ENCODE peak calls at places on chromosomes 13 and 19, in eight cellular contexts. D, C, B, Q, U, X, W and O are unnamed samples.

GRCh38 chr13:65971541-65971940 is 1258.6 kb downstream of the PCDH9 start:
- DNase-seq in D (peak), C (peak), B (no peak), Q (no peak), U (no peak), X (no peak), W (no peak), O (no peak)

GRCh38 chr13:50518791-50519201 is 324.7 kb downstream of the DLEU7 start:
- DNase-seq in D (no peak), C (no peak), B (no peak), Q (no peak), U (no peak), X (peak), W (peak), O (no peak)

GRCh38 chr19:53828531-53828930 is 4.4 kb upstream of the NLRP12 start:
- DNase-seq in D (no peak), C (no peak), B (no peak), Q (no peak), U (no peak), X (no peak), W (no peak), O (no peak)

GRCh38 chr19:13978306-13978705 is 26.0 kb downstream of the DCAF15 start:
- DNase-seq in D (peak), C (peak), B (peak), Q (no peak), U (no peak), X (no peak), W (no peak), O (no peak)

GRCh38 chr13:20193924-20194631 is 1.3 kb upstream of the GJB2 start:
- DNase-seq in D (peak), C (peak), B (no peak), Q (no peak), U (no peak), X (no peak), W (no peak), O (no peak)

GRCh38 chr13:22757530-22758120 is 423.2 kb upstream of the SGCG start:
- DNase-seq in D (peak), C (peak), B (peak), Q (no peak), U (no peak), X (peak), W (no peak), O (peak)

GRCh38 chr13:60019119-60019993 is 144.4 kb downstream of the DIAPH3 start:
- DNase-seq in D (peak), C (no peak), B (peak), Q (no peak), U (no peak), X (peak), W (no peak), O (peak)

GRCh38 chr19:45774765-45775164 is 5.7 kb upstream of the SIX5 start:
- DNase-seq in D (peak), C (no peak), B (no peak), Q (no peak), U (no peak), X (no peak), W (no peak), O (no peak)

GRCh38 chr19:2212861-2213711 is 23.0 kb downstream of the PLEKHJ1 start:
- DNase-seq in D (no peak), C (no peak), B (no peak), Q (no peak), U (no peak), X (no peak), W (no peak), O (no peak)

GRCh38 chr13:32905864-32906180 is 110.4 kb upstream of the KL start:
- DNase-seq in D (no peak), C (no peak), B (no peak), Q (no peak), U (no peak), X (peak), W (no peak), O (peak)

GRCh38 chr19:2081873-2082810 is 14.0 kb downstream of the MOB3A start:
- DNase-seq in D (no peak), C (no peak), B (no peak), Q (no peak), U (no peak), X (no peak), W (no peak), O (no peak)

GRCh38 chr19:9149976-9150375 is 9.8 kb downstream of the ZNF317 start:
- DNase-seq in D (no peak), C (no peak), B (no peak), Q (no peak), U (no peak), X (no peak), W (no peak), O (no peak)

GRCh38 chr19:48806818-48807589 is 3.8 kb downstream of the BCAT2 start:
- DNase-seq in D (peak), C (peak), B (peak), Q (no peak), U (no peak), X (peak), W (no peak), O (no peak)

GRCh38 chr13:109151696-109152095 is 522.3 kb downstream of the MYO16 start:
- DNase-seq in D (no peak), C (no peak), B (no peak), Q (no peak), U (peak), X (no peak), W (no peak), O (no peak)

GRCh38 chr19:8342684-8343482 is at the start of gene KANK3:
- DNase-seq in D (peak), C (peak), B (peak), Q (peak), U (peak), X (peak), W (peak), O (peak)

GRCh38 chr13:80862466-80862865 is 521.5 kb upstream of the SPRY2 start:
- DNase-seq in D (peak), C (no peak), B (no peak), Q (no peak), U (no peak), X (no peak), W (no peak), O (no peak)

GRCh38 chr13:96178759-96179158 is 88.9 kb downstream of the HS6ST3 start:
- DNase-seq in D (no peak), C (no peak), B (no peak), Q (no peak), U (no peak), X (no peak), W (no peak), O (no peak)

GRCh38 chr19:7415163-7415856 is 66.6 kb downstream of the ARHGEF18 start:
- DNase-seq in D (peak), C (no peak), B (peak), Q (no peak), U (peak), X (peak), W (peak), O (peak)

GRCh38 chr19:49422407-49423277 is 599 bp downstream of the PTH2 start:
- DNase-seq in D (peak), C (peak), B (peak), Q (no peak), U (no peak), X (peak), W (no peak), O (no peak)

GRCh38 chr19:18074192-18074591 is 12.5 kb downstream of the IL12RB1 start:
- DNase-seq in D (peak), C (no peak), B (no peak), Q (no peak), U (no peak), X (no peak), W (no peak), O (no peak)

GRCh38 chr19:43936219-43936618 is 1.1 kb upstream of the ZNF45 start:
- DNase-seq in D (peak), C (no peak), B (no peak), Q (no peak), U (no peak), X (no peak), W (no peak), O (no peak)

GRCh38 chr19:46741447-46741846 is 4.4 kb upstream of the FKRP start:
- DNase-seq in D (peak), C (no peak), B (no peak), Q (no peak), U (no peak), X (no peak), W (no peak), O (no peak)

GRCh38 chr13:85864963-85865530 is 65.8 kb upstream of the SLITRK6 start:
- DNase-seq in D (peak), C (peak), B (peak), Q (no peak), U (peak), X (peak), W (peak), O (peak)

GRCh38 chr19:48896191-48896720 is 2.3 kb downstream of the TULP2 start:
- DNase-seq in D (peak), C (peak), B (peak), Q (no peak), U (no peak), X (no peak), W (no peak), O (no peak)

GRCh38 chr13:37716395-37716794 is 117.8 kb upstream of the POSTN start:
- DNase-seq in D (no peak), C (no peak), B (no peak), Q (no peak), U (peak), X (peak), W (no peak), O (no peak)

DNA sequence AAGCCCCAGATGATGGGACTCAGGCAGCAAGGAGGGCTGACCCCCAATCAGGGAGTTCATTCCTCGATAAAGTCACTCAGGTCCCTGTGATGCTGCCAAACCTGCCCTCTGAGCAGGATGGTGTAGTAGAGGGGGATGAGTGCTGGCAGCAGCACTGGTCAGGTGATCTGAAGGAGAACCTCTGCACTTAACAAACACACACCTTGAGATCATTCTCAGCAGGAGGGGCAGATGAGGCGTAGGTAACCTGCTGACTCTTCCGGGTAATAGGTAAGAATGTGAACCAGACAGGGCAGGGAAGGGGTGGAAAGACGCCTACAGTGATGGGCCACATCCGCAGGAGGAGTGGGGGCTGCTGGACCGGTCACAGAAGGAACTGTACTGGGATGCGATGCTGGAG is 3.2 kb downstream of the ZNF446 start:
- DNase-seq in D (no peak), C (no peak), B (no peak), Q (no peak), U (no peak), X (no peak), W (no peak), O (no peak)
- H3K4me3 ChIP-seq in D (no peak), C (no peak), B (no peak), Q (no peak), U (no peak), X (no peak), W (no peak), O (no peak)

DNA sequence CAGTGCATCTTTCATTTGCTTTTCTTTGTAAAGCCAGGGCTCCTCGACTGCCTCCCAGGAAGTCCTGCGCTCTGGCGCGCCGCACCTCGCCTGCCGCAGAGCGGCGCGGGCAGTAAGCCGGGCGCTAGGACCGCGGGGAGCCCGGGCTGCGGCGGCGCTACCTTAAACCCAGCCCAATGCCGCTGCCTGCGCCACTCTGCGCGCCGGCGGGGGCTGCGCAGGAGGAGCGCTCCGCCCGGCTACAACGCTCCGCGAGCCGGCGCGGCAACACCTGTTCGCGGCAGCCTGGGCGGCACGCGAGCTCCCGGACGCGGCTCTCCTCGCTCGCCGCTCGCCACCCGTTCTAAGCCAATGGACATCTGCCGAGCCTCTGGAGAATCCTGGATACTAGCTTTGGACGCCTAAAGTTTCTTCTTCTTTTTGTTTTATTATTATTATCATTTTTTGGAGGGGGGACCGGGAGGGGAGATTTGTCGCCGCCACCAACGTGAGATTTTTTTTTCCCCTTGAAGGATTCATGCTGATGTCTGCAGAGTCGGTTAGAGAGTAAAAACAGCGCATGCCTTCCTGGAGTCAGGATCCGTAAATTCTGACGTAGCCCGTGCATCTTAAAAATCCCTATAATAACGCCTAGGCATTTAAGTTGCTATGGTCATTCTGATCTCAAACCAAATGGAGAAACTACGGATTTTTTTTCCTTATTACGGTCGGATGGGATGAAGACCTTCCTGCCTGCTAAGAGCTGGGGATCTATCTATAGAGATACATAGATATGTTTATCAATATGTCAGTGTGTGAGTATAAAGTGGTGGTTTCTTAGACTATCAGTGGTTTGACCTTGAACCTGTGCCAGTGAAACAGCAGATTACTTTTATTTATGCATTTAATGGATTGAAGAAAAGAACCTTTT is at the start of gene FGF9:
- DNase-seq in D (peak), C (peak), B (peak), Q (no peak), U (peak), X (peak), W (no peak), O (peak)
- TF ChIP-seq CTCF in D (no peak), C (peak), B (no peak), Q (no peak), U (no peak), X (peak), W (peak), O (no peak)

DNA sequence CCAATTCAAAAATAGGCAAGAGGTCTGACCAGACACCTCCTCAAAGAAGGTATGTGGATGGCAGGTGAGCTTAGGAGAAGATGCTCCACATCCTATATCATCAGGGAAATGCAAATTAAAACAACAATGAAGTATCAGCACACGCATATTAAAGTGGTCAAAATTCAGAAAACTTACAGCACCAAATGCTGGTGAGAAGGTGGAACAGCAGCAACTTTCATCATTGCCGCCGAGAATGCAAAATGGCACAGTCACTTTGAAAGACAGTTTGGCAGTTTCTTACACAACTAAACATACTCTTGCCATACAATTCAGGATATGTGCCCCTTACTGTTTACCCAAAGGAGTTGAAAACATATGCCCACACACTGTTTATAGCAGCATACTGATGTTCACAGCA is 22.4 kb downstream of the OR10H4 start:
- DNase-seq in D (no peak), C (no peak), B (no peak), Q (no peak), U (no peak), X (no peak), W (no peak), O (no peak)
- H3K4me3 ChIP-seq in D (no peak), C (no peak), B (no peak), Q (no peak), U (no peak), X (no peak), W (no peak), O (no peak)

GRCh38 chr13:73945371-73945770 is 188.8 kb downstream of the KLF12 start:
- DNase-seq in D (no peak), C (no peak), B (peak), Q (no peak), U (no peak), X (no peak), W (no peak), O (no peak)
- TF ChIP-seq CTCF in D (no peak), C (no peak), B (no peak), Q (no peak), U (no peak), X (peak), W (no peak), O (no peak)

DNA sequence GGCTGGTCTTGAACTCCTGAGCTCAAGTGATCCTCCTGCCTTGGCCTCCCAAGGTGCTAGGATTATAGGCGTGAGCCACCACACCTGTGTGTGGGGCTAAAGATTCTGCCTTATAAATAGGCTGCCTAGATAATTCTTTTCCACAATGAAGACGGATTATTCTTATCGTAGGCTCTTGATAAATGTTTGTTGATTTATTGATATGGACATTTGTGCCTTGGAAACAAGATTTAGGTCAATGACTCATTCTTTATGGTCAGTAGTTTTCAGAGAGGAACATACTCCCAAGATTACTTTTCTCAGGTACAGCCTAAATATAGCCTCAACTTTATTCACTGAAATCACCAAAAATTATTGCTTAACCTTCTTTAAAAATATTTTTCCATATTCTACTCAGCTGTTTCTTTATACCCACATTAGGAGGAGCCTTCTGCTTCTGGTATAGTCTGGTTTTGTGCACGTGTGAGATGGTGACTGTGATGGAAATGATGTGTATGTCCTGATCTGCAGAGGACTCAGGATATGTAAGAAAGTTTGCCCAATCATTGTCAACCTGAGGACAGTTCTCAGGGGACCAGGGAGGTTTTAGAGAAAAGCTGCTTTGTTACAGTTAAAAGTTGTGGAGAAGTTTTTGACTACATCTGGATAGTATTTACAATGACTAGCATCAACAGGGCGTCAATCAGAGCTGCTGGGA is 208.9 kb downstream of the DNAJC15 start:
- DNase-seq in D (no peak), C (no peak), B (peak), Q (no peak), U (no peak), X (no peak), W (no peak), O (no peak)
- H3K4me3 ChIP-seq in D (no peak), C (no peak), B (no peak), Q (no peak), U (no peak), X (no peak), W (no peak), O (no peak)

DNA sequence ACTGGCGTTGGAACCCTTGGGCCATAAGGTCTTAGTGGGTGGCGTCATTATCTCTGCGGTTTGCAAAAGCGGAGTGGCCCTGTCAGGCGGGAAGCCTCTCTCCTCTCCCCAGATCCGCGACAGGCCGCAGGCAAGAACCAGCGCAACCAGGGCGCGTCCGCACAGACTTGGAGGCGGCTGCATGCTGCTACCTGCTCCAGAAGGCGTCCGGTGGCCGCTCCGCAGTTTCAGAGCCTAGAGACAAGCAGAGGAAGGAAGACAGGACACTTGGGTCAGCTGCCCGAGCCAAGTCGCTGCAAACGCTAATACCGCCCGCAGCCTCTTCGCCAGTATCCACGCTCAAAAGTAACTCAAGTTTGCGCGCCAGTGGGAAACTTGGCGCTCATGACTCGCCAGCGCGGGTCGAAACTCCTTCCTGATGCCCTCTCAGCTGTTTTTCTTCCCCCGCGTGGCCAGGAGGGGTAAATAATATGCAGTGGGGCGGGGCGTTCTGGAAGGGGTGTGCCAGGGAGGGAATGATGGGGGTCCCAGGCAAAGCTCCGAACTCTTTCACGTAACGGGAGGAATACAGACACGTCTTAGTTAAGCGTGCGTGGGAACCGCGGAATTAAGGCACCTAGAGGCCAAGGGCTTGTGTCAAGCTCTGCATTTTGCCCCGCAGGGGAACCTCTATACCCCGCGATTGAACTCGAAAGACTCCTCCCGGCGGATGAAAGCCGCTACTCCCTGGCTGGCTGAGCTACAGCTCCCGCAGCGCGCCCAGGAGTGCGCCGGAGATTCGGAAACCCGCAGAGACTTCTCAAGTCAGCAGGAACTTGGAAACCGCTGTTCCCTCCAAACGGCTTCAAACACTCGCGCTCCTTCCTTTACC is at the start of gene EDNRB:
- DNase-seq in D (peak), C (peak), B (peak), Q (no peak), U (peak), X (peak), W (no peak), O (peak)
- TF ChIP-seq CTCF in D (no peak), C (peak), B (peak), Q (no peak), U (peak), X (no peak), W (peak), O (peak)

GRCh38 chr19:50851620-50852019 is 3.1 kb upstream of the KLK3 start:
- DNase-seq in D (no peak), C (no peak), B (no peak), Q (no peak), U (no peak), X (no peak), W (no peak), O (no peak)
- H3K4me3 ChIP-seq in D (no peak), C (no peak), B (no peak), Q (no peak), U (no peak), X (no peak), W (no peak), O (no peak)